ENCODE peak calls at places on chromosome 14, in nine cellular contexts. C is astrocyte of the spinal cord, R is fibroblast of mammary gland, J is psoas muscle, G is choroid plexus epithelial cell, M is fibroblast of lung, D is tibial artery, Z is lower lobe of right lung, L is HL-60. S is an unnamed sample.

GRCh38 chr14:92185559-92185958 is 63.8 kb downstream of the CPSF2 start:
- DNase-seq in C (no peak), R (peak), J (no peak), G (no peak), M (no peak), D (no peak), Z (no peak), L (peak), S (no peak)

GRCh38 chr14:34374998-34375740 is 86.9 kb downstream of the SPTSSA start:
- DNase-seq in C (no peak), R (peak), J (no peak), G (no peak), M (no peak), D (no peak), Z (no peak), L (no peak), S (no peak)

GRCh38 chr14:69999246-69999645 is 120.0 kb downstream of the SMOC1 start:
- DNase-seq in C (peak), R (peak), J (no peak), G (peak), M (peak), D (no peak), Z (no peak), L (no peak), S (no peak)

GRCh38 chr14:65230287-65230728 is 128.0 kb upstream of the MAX start:
- DNase-seq in C (no peak), R (peak), J (no peak), G (no peak), M (no peak), D (peak), Z (peak), L (no peak), S (no peak)

GRCh38 chr14:48575772-48576171 is 900.4 kb upstream of the MDGA2 start:
- DNase-seq in C (no peak), R (no peak), J (no peak), G (no peak), M (no peak), D (no peak), Z (no peak), L (no peak), S (no peak)

GRCh38 chr14:55813635-55814034 is 233.6 kb downstream of the KTN1 start:
- DNase-seq in C (no peak), R (no peak), J (no peak), G (no peak), M (no peak), D (no peak), Z (no peak), L (no peak), S (no peak)

GRCh38 chr14:52076334-52076733 is 7.5 kb upstream of the NID2 start:
- DNase-seq in C (peak), R (peak), J (peak), G (no peak), M (peak), D (peak), Z (no peak), L (no peak), S (no peak)

GRCh38 chr14:72665259-72665658 is 228.6 kb downstream of the DPF3 start:
- DNase-seq in C (peak), R (peak), J (no peak), G (peak), M (peak), D (no peak), Z (no peak), L (no peak), S (peak)

GRCh38 chr14:29569194-29569593 is 358.5 kb downstream of the PRKD1 start:
- DNase-seq in C (no peak), R (no peak), J (no peak), G (no peak), M (peak), D (no peak), Z (no peak), L (no peak), S (no peak)

GRCh38 chr14:74941676-74942097 is 13.7 kb downstream of the PGF start:
- DNase-seq in C (no peak), R (peak), J (peak), G (peak), M (peak), D (peak), Z (peak), L (no peak), S (no peak)

GRCh38 chr14:39469094-39469710 is 37.0 kb upstream of the FBXO33 start:
- DNase-seq in C (no peak), R (peak), J (no peak), G (peak), M (peak), D (no peak), Z (no peak), L (no peak), S (no peak)

GRCh38 chr14:42806909-42807315 is 1200.2 kb downstream of the LRFN5 start:
- DNase-seq in C (peak), R (peak), J (no peak), G (peak), M (peak), D (no peak), Z (no peak), L (no peak), S (peak)

GRCh38 chr14:97385727-97386126 is 588.5 kb downstream of the VRK1 start:
- DNase-seq in C (no peak), R (no peak), J (no peak), G (no peak), M (no peak), D (no peak), Z (no peak), L (no peak), S (no peak)

GRCh38 chr14:85534435-85534834 is 4.5 kb downstream of the FLRT2 start:
- DNase-seq in C (no peak), R (peak), J (no peak), G (peak), M (peak), D (no peak), Z (no peak), L (no peak), S (no peak)

GRCh38 chr14:51743588-51744000 is 91.9 kb downstream of the FRMD6 start:
- DNase-seq in C (no peak), R (no peak), J (no peak), G (no peak), M (no peak), D (no peak), Z (no peak), L (no peak), S (no peak)

GRCh38 chr14:90970167-90970600 is 90.3 kb downstream of the RPS6KA5 start:
- DNase-seq in C (peak), R (peak), J (no peak), G (peak), M (peak), D (no peak), Z (no peak), L (peak), S (no peak)

GRCh38 chr14:51828017-51828797 is 32.2 kb upstream of the GNG2 start:
- DNase-seq in C (peak), R (peak), J (peak), G (peak), M (peak), D (no peak), Z (peak), L (peak), S (no peak)

GRCh38 chr14:36515105-36515593 is 4.9 kb downstream of the NKX2-1 start:
- DNase-seq in C (no peak), R (no peak), J (no peak), G (no peak), M (no peak), D (no peak), Z (no peak), L (no peak), S (no peak)

GRCh38 chr14:50059773-50060629 is 56.4 kb downstream of the VCPKMT start:
- DNase-seq in C (no peak), R (no peak), J (no peak), G (no peak), M (no peak), D (no peak), Z (no peak), L (no peak), S (no peak)

GRCh38 chr14:50063876-50064420 is 52.4 kb downstream of the VCPKMT start:
- DNase-seq in C (no peak), R (no peak), J (no peak), G (no peak), M (no peak), D (no peak), Z (no peak), L (no peak), S (no peak)

GRCh38 chr14:50062438-50063039 is 53.8 kb downstream of the VCPKMT start:
- DNase-seq in C (peak), R (peak), J (no peak), G (peak), M (peak), D (no peak), Z (no peak), L (no peak), S (peak)

GRCh38 chr14:50061664-50062437 is 54.5 kb downstream of the VCPKMT start:
- DNase-seq in C (peak), R (peak), J (no peak), G (peak), M (peak), D (no peak), Z (no peak), L (no peak), S (no peak)

DNA sequence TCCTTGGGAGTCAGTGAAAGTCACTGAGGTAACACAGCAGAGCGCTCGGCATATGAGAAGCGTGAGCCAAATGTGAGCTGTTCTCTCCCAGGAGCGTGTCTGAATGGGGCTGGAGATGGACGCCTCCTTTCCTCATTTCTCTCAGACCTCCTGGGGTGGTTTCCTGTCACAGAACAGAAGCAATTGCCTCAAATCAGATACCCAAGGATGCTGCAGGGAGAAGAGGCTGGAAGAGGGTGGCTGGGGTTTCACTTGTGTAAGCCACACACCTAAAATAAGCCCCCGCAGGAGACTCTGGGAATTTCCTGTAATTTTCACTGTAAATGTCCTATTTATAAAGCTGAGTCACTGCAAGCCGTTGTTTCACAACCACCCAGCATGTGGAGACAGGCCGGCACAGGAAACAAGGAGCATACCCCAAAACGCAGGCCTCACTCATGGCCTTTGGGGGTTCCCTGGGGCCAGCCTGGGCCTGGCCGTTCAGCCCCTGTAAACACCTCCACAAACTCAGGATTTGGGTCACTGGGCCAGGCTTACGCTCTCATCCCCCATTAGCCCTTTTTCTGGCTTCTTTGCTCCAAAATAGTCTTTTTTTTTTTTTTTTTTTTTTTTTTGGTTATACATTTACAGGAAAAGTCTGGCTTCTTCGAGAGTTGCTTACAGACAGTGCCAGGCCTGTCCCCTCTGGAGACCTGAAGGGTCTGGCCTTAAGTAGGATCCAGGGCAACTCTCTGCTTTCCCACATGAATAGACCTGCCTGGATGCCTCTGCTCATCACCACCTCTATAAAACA is 55.3 kb downstream of the VCPKMT start:
- DNase-seq in C (peak), R (peak), J (peak), G (peak), M (peak), D (peak), Z (no peak), L (peak), S (no peak)
- TF ChIP-seq CTCF in C (peak), R (peak), J (no peak), G (peak), M (peak), D (peak), Z (peak), L (no peak), S (peak)

GRCh38 chr14:60722836-60723217 is 1.3 kb downstream of the SIX4 start:
- DNase-seq in C (peak), R (peak), J (peak), G (peak), M (peak), D (peak), Z (no peak), L (no peak), S (no peak)

GRCh38 chr14:60722163-60722835 is 1.9 kb downstream of the SIX4 start:
- DNase-seq in C (peak), R (peak), J (peak), G (peak), M (peak), D (peak), Z (peak), L (no peak), S (no peak)

GRCh38 chr14:60720962-60721330 is 3.2 kb downstream of the SIX4 start:
- DNase-seq in C (no peak), R (no peak), J (no peak), G (no peak), M (no peak), D (no peak), Z (no peak), L (no peak), S (no peak)

GRCh38 chr14:60721331-60722162 is 2.6 kb downstream of the SIX4 start:
- DNase-seq in C (peak), R (peak), J (peak), G (peak), M (peak), D (peak), Z (peak), L (no peak), S (no peak)

GRCh38 chr14:60720391-60720790 is 3.8 kb downstream of the SIX4 start:
- DNase-seq in C (no peak), R (no peak), J (no peak), G (no peak), M (no peak), D (no peak), Z (no peak), L (no peak), S (no peak)
- H3K4me3 ChIP-seq in C (peak), R (no peak), J (peak), G (peak), M (peak), D (no peak), Z (no peak), L (no peak), S (no peak)

GRCh38 chr14:104224516-104225281 is 86.3 kb downstream of the KIF26A start:
- DNase-seq in C (no peak), R (no peak), J (peak), G (peak), M (no peak), D (no peak), Z (peak), L (no peak), S (no peak)
- TF ChIP-seq CTCF in C (peak), R (no peak), J (peak), G (peak), M (no peak), D (peak), Z (peak), L (no peak), S (peak)

GRCh38 chr14:99389171-99389826 is 91.4 kb downstream of the SETD3 start:
- DNase-seq in C (peak), R (peak), J (peak), G (peak), M (peak), D (no peak), Z (peak), L (no peak), S (no peak)
- H3K4me3 ChIP-seq in C (no peak), R (no peak), J (peak), G (no peak), M (no peak), D (no peak), Z (no peak), L (no peak), S (no peak)

GRCh38 chr14:24317141-24317927 is 6.0 kb downstream of the LTB4R start:
- DNase-seq in C (no peak), R (peak), J (no peak), G (no peak), M (no peak), D (no peak), Z (no peak), L (no peak), S (no peak)
- TF ChIP-seq CTCF in C (no peak), R (no peak), J (no peak), G (no peak), M (no peak), D (no peak), Z (no peak), L (no peak), S (no peak)

GRCh38 chr14:22793976-22794375 is 21.3 kb downstream of the SLC7A7 start:
- DNase-seq in C (no peak), R (no peak), J (no peak), G (no peak), M (no peak), D (no peak), Z (no peak), L (no peak), S (no peak)
- H3K4me3 ChIP-seq in C (no peak), R (no peak), J (no peak), G (no peak), M (no peak), D (no peak), Z (no peak), L (no peak), S (no peak)

DNA sequence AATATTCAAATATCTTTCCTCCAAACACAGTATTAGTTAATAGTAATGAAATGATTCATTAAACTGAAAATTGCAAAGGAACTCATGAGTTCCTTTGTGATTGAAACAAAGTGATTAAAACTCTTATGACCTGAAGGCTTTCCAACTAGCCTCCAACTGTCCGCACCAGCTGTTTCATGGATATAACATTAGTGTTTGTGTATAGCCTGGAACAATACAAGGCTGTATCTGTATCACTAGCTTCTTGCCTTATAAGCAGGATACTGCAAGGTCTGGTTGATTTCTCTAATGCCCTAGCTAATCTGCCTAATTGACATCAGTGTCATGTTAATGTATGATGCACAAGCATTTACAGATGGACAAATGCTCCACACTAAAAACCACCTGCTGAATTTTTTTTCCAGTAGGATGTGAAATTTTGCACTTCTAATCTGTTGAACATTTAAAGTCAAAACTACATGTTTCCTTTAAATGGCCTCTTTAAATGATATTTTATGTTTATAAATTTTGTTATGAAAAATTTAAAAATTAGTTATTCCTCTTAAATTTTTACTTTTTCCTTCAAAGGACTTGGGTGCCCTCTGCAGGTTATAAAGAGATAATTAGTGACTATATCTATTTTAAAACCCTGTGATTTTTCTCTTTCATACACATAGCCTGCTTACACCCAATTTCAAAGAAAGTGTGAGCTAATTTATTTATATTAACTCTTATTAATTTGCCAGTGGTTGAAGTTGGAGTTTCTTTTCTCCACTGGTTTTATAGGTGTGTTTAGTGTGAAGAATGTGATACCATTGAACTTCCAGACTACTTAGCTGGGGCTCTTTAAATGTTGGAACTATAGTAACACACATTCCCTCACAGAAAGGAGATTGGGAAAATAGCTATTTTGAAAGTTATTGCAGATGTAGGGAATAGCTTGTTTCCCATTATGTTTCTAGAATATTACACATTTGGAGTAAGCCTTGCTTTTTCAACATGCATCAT is 25.4 kb downstream of the AP5M1 start:
- DNase-seq in C (peak), R (peak), J (no peak), G (peak), M (peak), D (no peak), Z (no peak), L (no peak), S (no peak)
- TF ChIP-seq CTCF in C (no peak), R (peak), J (peak), G (peak), M (peak), D (peak), Z (peak), L (no peak), S (peak)